ENCODE peak calls at places on chromosomes 5 and 9, in five cellular contexts. I is natural killer cell, H is brain microvascular endothelial cell, A is ELR, E is thyroid gland. T is an unnamed sample.

GRCh38 chr9:106897223-106897622 is 34.3 kb downstream of the ZNF462 start:
- DNase-seq in I (no peak), H (peak; percentile 20), E (no peak), A (peak; percentile 29), T (no peak)

GRCh38 chr9:131608469-131609115 is 63.3 kb downstream of the PRRT1B start:
- DNase-seq in A (peak; percentile 91), H (peak; percentile 83), E (peak; percentile 97), I (no peak), T (peak; percentile 66)

GRCh38 chr5:132263548-132264261 is 6.2 kb downstream of the PDLIM4 start:
- DNase-seq in E (peak; percentile 10), A (peak; percentile 97), H (peak; percentile 83), I (no peak), T (no peak)

GRCh38 chr9:38224941-38225340 is 155.9 kb upstream of the SHB start:
- DNase-seq in H (no peak), A (no peak), I (no peak), E (peak; percentile 3), T (no peak)

GRCh38 chr5:10793785-10794184 is 32.8 kb upstream of the DAP start:
- DNase-seq in I (no peak), H (no peak), A (no peak), E (no peak), T (no peak)

GRCh38 chr5:157266286-157267007 is 524 bp downstream of the CYFIP2 start:
- DNase-seq in A (no peak), I (peak; percentile 54), E (peak; percentile 66), H (no peak), T (no peak)

GRCh38 chr9:69809304-69809863 is 11.2 kb upstream of the CFAP95 start:
- DNase-seq in H (no peak), I (no peak), A (peak; percentile 61), E (peak; percentile 2), T (no peak)

GRCh38 chr5:179228341-179229121 is 116.7 kb downstream of the ADAMTS2 start:
- DNase-seq in E (no peak), A (no peak), H (no peak), I (no peak), T (no peak)

GRCh38 chr9:108702681-108703080 is 153.1 kb downstream of the ACTL7B start:
- DNase-seq in I (no peak), A (no peak), E (no peak), H (no peak), T (no peak)

GRCh38 chr5:102758576-102758975 is 3.5 kb downstream of the PAM start:
- DNase-seq in I (no peak), H (peak; percentile 25), E (no peak), A (peak; percentile 37), T (no peak)

GRCh38 chr5:112210430-112211005 is 208.6 kb downstream of the EPB41L4A start:
- DNase-seq in H (peak; percentile 40), E (peak; percentile 70), I (no peak), A (peak; percentile 47), T (no peak)

GRCh38 chr9:18208166-18209059 is 265.5 kb upstream of the ADAMTSL1 start:
- DNase-seq in H (peak; percentile 46), A (peak; percentile 56), I (no peak), E (peak; percentile 41), T (no peak)

T was measured in retinal pigment epithelial cell.